ENCODE peak calls at places on chromosomes 3 and 15, in seven cellular contexts. G, L, B, O, R, C and W are unnamed samples.

GRCh38 chr3:177284383-177284881 is 87.2 kb upstream of the TBL1XR1 start:
- DNase-seq in G (peak), O (peak), C (no peak), L (no peak), B (peak), R (peak), W (no peak)

GRCh38 chr3:52438579-52439425 is 6.1 kb downstream of the SEMA3G start:
- DNase-seq in R (no peak), C (no peak), O (no peak), L (no peak), G (no peak), B (no peak), W (no peak)

GRCh38 chr3:183116051-183116614 is 16.8 kb upstream of the MCCC1 start:
- DNase-seq in G (peak), L (peak), B (no peak), R (no peak), O (no peak), C (peak), W (peak)

GRCh38 chr3:48711727-48712126 is 5.3 kb downstream of the IP6K2 start:
- DNase-seq in R (no peak), G (no peak), O (no peak), B (no peak), C (no peak), L (no peak), W (peak)

GRCh38 chr3:106485202-106485601 is 616.4 kb upstream of the CBLB start:
- DNase-seq in G (no peak), C (no peak), L (no peak), O (no peak), R (no peak), B (no peak), W (no peak)

GRCh38 chr3:28915711-28916481 is 365.0 kb upstream of the RBMS3 start:
- DNase-seq in C (no peak), R (no peak), G (peak), O (peak), L (no peak), B (no peak), W (no peak)

GRCh38 chr15:43939070-43939469 is 112.3 kb downstream of the WDR76 start:
- DNase-seq in G (peak), L (no peak), O (no peak), R (no peak), C (no peak), B (no peak), W (no peak)

GRCh38 chr3:63513801-63514200 is 138.7 kb upstream of the SNTN start:
- DNase-seq in R (no peak), L (no peak), B (no peak), C (no peak), O (no peak), G (no peak), W (no peak)

GRCh38 chr15:56537881-56538280 is 72.9 kb upstream of the MNS1 start:
- DNase-seq in L (no peak), R (no peak), G (peak), B (no peak), C (peak), O (peak), W (no peak)

GRCh38 chr3:194224937-194225422 is 89.0 kb downstream of the HES1 start:
- DNase-seq in G (no peak), B (no peak), C (no peak), L (no peak), R (no peak), O (no peak), W (no peak)

GRCh38 chr3:7504886-7505775 is 644.2 kb downstream of the GRM7 start:
- DNase-seq in G (no peak), O (no peak), B (no peak), C (no peak), R (peak), L (no peak), W (no peak)

GRCh38 chr3:120349819-120350125 is 618 bp upstream of the LRRC58 start:
- DNase-seq in G (no peak), B (no peak), R (no peak), O (no peak), L (no peak), C (no peak), W (no peak)

GRCh38 chr3:134201201-134202130 is 49.2 kb downstream of the RYK start:
- DNase-seq in C (no peak), L (no peak), B (no peak), G (no peak), R (no peak), O (no peak), W (no peak)

GRCh38 chr15:31338879-31339557 is 12.4 kb downstream of the KLF13 start:
- DNase-seq in O (peak), R (peak), B (peak), G (no peak), L (no peak), C (peak), W (no peak)

GRCh38 chr3:50226888-50227389 is 9.1 kb upstream of the GNAI2 start:
- DNase-seq in C (peak), R (no peak), G (peak), B (no peak), O (no peak), L (peak), W (no peak)

GRCh38 chr3:43691120-43692002 is 623 bp downstream of the ABHD5 start:
- DNase-seq in O (peak), B (peak), L (peak), G (peak), C (peak), R (peak), W (peak)

GRCh38 chr15:85840079-85840801 is 45.5 kb upstream of the KLHL25 start:
- DNase-seq in O (peak), R (peak), G (peak), L (peak), C (peak), B (peak), W (peak)

GRCh38 chr3:129327510-129327909 is 48.8 kb downstream of the HMCES start:
- DNase-seq in B (no peak), C (no peak), G (no peak), R (no peak), O (no peak), L (no peak), W (no peak)

GRCh38 chr3:4524423-4524769 is 31.2 kb downstream of the ITPR1 start:
- DNase-seq in B (no peak), L (no peak), R (no peak), O (no peak), G (no peak), C (no peak), W (peak)

GRCh38 chr3:184712579-184713355 is 903 bp upstream of the MAGEF1 start:
- DNase-seq in C (no peak), B (no peak), G (no peak), O (no peak), R (no peak), L (no peak), W (no peak)

GRCh38 chr3:155753038-155753647 is 8.3 kb upstream of the PLCH1 start:
- DNase-seq in G (no peak), O (no peak), B (no peak), R (no peak), L (no peak), C (peak), W (no peak)

GRCh38 chr15:83208357-83208661 is 686 bp upstream of the HDGFL3 start:
- DNase-seq in O (no peak), B (no peak), C (no peak), R (no peak), G (peak), L (no peak), W (no peak)

GRCh38 chr15:58486062-58486461 is 54.3 kb downstream of the LIPC start:
- DNase-seq in C (peak), G (no peak), R (no peak), L (no peak), B (no peak), O (no peak), W (no peak)

GRCh38 chr3:120441776-120442175 is 9.0 kb downstream of the FSTL1 start:
- DNase-seq in G (no peak), L (no peak), B (no peak), C (no peak), R (no peak), O (no peak), W (no peak)

GRCh38 chr3:21273256-21273999 is 477.6 kb downstream of the ZNF385D start:
- DNase-seq in L (no peak), C (no peak), B (no peak), R (no peak), O (no peak), G (no peak), W (no peak)

GRCh38 chr3:16975083-16975482 is 90.3 kb downstream of the PLCL2 start:
- DNase-seq in O (no peak), L (no peak), G (no peak), B (no peak), R (no peak), C (no peak), W (no peak)

GRCh38 chr15:80619677-80620076 is 75.4 kb upstream of the ABHD17C start:
- DNase-seq in O (no peak), B (no peak), G (no peak), L (no peak), R (no peak), C (no peak), W (peak)

GRCh38 chr15:29242466-29243242 is 27.0 kb downstream of the NSMCE3 start:
- DNase-seq in L (peak), B (no peak), O (no peak), G (no peak), C (no peak), R (no peak), W (no peak)

GRCh38 chr3:23519548-23520208 is 286.1 kb upstream of the UBE2E1 start:
- DNase-seq in G (no peak), O (no peak), C (peak), R (no peak), B (no peak), L (no peak), W (no peak)

DNA sequence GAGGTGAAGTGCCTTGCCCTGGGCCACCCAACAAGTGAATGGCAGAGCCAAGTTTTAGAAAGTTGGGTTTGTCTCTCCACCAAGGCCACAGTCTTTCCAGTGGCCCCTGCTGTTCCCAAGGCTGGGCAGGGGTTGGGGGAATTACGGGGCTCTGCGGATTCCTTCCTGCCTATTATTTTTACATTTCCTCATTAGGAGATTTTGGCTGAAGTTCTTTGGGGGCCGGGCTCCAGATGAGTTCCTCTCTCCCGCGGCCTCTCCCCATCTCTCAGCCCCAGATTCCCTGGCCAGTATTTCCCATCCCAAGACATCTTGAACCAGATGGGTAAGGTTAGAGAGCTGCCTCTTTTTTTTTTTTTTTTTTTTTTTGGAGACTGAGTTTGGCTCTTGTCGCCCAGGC is 44.0 kb upstream of the SMAD6 start:
- DNase-seq in O (no peak), G (no peak), B (no peak), R (no peak), L (no peak), C (no peak), W (no peak)
- H3K4me3 ChIP-seq in O (no peak), G (no peak), B (no peak), R (no peak), L (no peak), C (no peak), W (no peak)

GRCh38 chr3:174862101-174862500 is 3.0 kb downstream of the NAALADL2 start:
- DNase-seq in C (peak), G (peak), B (no peak), L (no peak), O (no peak), R (no peak), W (peak)
- TF ChIP-seq CTCF in C (peak), G (peak), B (no peak), L (no peak), O (peak), R (peak), W (peak)

DNA sequence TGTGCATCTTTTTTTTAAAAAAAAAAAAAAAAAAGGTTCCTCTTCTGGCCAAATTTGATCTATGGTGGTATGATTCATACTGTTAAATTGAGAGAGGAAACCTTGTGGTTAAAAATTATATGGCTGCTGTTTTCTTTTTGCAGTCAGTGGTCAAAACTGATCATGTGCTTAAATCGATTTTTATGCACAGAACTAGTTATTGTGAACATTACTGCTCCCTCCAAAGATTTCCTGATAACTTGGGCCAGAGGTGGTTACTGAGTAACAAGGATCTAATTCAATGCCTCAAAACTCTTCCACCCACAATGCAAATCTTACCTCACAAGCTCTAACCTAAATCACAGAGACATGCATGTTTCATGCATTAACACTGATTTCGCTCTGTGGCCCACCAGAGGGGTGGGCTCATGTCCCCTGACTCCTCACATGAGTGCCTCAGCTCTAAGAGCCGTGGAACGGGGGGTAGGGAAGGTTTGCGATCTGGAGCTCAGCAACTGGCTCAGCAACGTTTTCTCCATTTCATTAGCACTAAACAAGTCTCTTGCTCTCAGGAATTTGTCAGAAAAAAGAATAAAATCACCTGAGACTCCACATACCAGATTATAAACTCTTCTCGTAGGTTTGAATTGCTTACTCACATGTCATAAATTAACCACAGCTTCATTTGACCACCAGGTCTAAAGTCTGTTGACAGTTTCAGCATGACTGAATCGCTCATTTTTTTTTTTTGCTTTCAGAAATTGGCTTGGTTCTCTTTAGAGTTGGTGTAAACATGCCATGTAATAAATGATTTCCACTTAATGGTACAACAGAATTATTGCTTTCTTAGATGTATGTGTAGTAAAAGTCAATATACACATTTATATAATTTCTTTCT is 280.4 kb downstream of the CD47 start:
- DNase-seq in C (no peak), B (no peak), G (no peak), L (no peak), O (no peak), R (no peak), W (no peak)
- H3K4me3 ChIP-seq in C (no peak), B (no peak), G (no peak), L (no peak), O (no peak), R (no peak), W (no peak)

GRCh38 chr15:64092075-64092820 is 1.4 kb downstream of the CIAO2A start:
- DNase-seq in G (no peak), C (peak), O (no peak), B (no peak), L (no peak), R (no peak), W (no peak)
- TF ChIP-seq CTCF in G (no peak), C (no peak), O (no peak), B (no peak), L (no peak), R (no peak), W (peak)

DNA sequence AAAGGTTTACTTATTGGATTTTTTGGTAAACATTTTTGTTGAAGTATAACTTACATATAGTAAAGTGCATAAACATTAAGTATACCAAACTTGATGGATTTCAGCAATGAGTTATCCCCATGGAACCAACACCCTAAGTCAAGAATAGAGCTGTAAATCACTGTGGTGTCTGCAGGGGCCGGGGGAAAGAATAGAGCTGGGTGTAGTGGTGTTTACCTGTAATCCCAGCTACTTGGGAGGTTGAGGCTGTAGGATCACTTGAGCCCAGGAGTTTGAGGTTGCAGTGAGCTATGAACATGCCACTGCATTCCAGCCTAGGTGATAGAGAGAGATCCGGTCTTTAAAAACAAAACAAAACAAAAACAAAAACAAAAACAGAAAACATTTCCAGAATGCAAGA is 13.3 kb upstream of the FEM1B start:
- DNase-seq in O (no peak), G (no peak), B (no peak), C (no peak), L (no peak), R (no peak), W (no peak)
- H3K4me3 ChIP-seq in O (no peak), G (no peak), B (no peak), C (no peak), L (no peak), R (no peak), W (no peak)

GRCh38 chr3:143040264-143040879 is 39.0 kb downstream of the U2SURP start:
- DNase-seq in B (no peak), O (no peak), L (no peak), G (no peak), C (peak), R (no peak), W (no peak)
- TF ChIP-seq CTCF in B (no peak), O (peak), L (peak), G (peak), C (peak), R (peak), W (peak)

GRCh38 chr3:197951392-197951990 is 1.5 kb downstream of the RPL35A start:
- DNase-seq in G (no peak), R (no peak), C (peak), L (no peak), O (no peak), B (no peak), W (no peak)

GRCh38 chr3:197952440-197952839 is 2.5 kb downstream of the RPL35A start:
- DNase-seq in O (no peak), B (no peak), L (no peak), G (no peak), C (no peak), R (no peak), W (no peak)

GRCh38 chr3:197953325-197953724 is 3.3 kb downstream of the RPL35A start:
- DNase-seq in R (no peak), O (no peak), G (no peak), C (no peak), L (no peak), B (no peak), W (no peak)

GRCh38 chr3:197956070-197956469 is 3.9 kb upstream of the LMLN start:
- DNase-seq in R (no peak), G (no peak), O (no peak), L (no peak), B (no peak), C (no peak), W (no peak)

GRCh38 chr3:197953881-197954280 is 3.9 kb downstream of the RPL35A start:
- DNase-seq in C (no peak), R (no peak), B (no peak), G (no peak), L (no peak), O (no peak), W (no peak)
- H3K4me3 ChIP-seq in C (no peak), R (peak), B (no peak), G (no peak), L (no peak), O (no peak), W (no peak)

GRCh38 chr3:39515681-39516441 is 48.4 kb downstream of the MOBP start:
- DNase-seq in R (no peak), L (no peak), B (no peak), O (no peak), G (no peak), C (no peak), W (peak)
- TF ChIP-seq CTCF in R (no peak), L (no peak), B (no peak), O (no peak), G (no peak), C (no peak), W (no peak)